ENCODE peak calls at places on chromosomes 2 and 18, in four cellular contexts. N, K, J and Y are unnamed samples.

GRCh38 chr2:131045286-131045924 is 47.9 kb downstream of the FAM168B start:
- DNase-seq in N (no peak), K (no peak), J (no peak), Y (no peak)

GRCh38 chr18:76390452-76391035 is 104.5 kb downstream of the ZNF516 start:
- DNase-seq in N (no peak), K (no peak), J (no peak), Y (no peak)

GRCh38 chr2:48207201-48207641 is 300.9 kb upstream of the FBXO11 start:
- DNase-seq in N (no peak), K (no peak), J (no peak), Y (no peak)

GRCh38 chr2:47190188-47190818 is 35.2 kb upstream of the STPG4 start:
- DNase-seq in N (no peak), K (no peak), J (no peak), Y (no peak)

GRCh38 chr18:76528477-76529432 is 33.7 kb upstream of the ZNF516 start:
- DNase-seq in N (peak), K (peak), J (no peak), Y (no peak)

GRCh38 chr2:71595549-71595948 is 142.2 kb downstream of the DYSF start:
- DNase-seq in N (no peak), K (no peak), J (no peak), Y (no peak)

GRCh38 chr2:41464395-41464794 is 583.4 kb upstream of the PKDCC start:
- DNase-seq in N (no peak), K (no peak), J (no peak), Y (no peak)

GRCh38 chr2:10452956-10453885 is 5.1 kb upstream of the ODC1 start:
- DNase-seq in N (no peak), K (no peak), J (no peak), Y (no peak)

GRCh38 chr2:227147023-227147422 is 17.0 kb downstream of the COL4A4 start:
- DNase-seq in N (no peak), K (no peak), J (no peak), Y (no peak)

GRCh38 chr2:204437815-204438766 is 107.2 kb upstream of the PARD3B start:
- DNase-seq in N (no peak), K (peak), J (no peak), Y (no peak)

GRCh38 chr2:10911291-10912075 is at the start of gene KCNF1:
- DNase-seq in N (no peak), K (peak), J (no peak), Y (peak)

GRCh38 chr2:186456941-186457340 is 29.1 kb upstream of the ZC3H15 start:
- DNase-seq in N (no peak), K (no peak), J (no peak), Y (no peak)

GRCh38 chr2:108323619-108324018 is 34.9 kb downstream of the SULT1C2 start:
- DNase-seq in N (no peak), K (no peak), J (no peak), Y (no peak)

GRCh38 chr18:24427484-24427883 is 1.0 kb downstream of the IMPACT start:
- DNase-seq in N (no peak), K (no peak), J (no peak), Y (peak)
- TF ChIP-seq ESRRA in N (no peak), K (no peak), J (no peak), Y (no peak)

GRCh38 chr18:36402765-36403396 is 105.4 kb downstream of the FHOD3 start:
- DNase-seq in N (no peak), K (no peak), J (no peak), Y (no peak)
- TF ChIP-seq CEBPB in N (no peak), K (no peak), J (no peak), Y (no peak)

GRCh38 chr2:166373951-166374350 is 1.8 kb downstream of the SCN9A start:
- DNase-seq in N (no peak), K (peak), J (peak), Y (peak)
- TF ChIP-seq ESRRA in N (no peak), K (no peak), J (no peak), Y (no peak)

GRCh38 chr2:217928324-217929293 is 74.2 kb downstream of the TNS1 start:
- DNase-seq in N (no peak), K (no peak), J (no peak), Y (no peak)
- TF ChIP-seq CEBPB in N (no peak), K (no peak), J (no peak), Y (no peak)

GRCh38 chr2:219251656-219252055 is 1.4 kb upstream of the TUBA4B start:
- DNase-seq in N (no peak), K (no peak), J (no peak), Y (no peak)

GRCh38 chr2:219247678-219248642 is 2.7 kb downstream of the STK16 start:
- DNase-seq in N (no peak), K (no peak), J (peak), Y (peak)

GRCh38 chr2:219248845-219249202 is 3.5 kb downstream of the STK16 start:
- DNase-seq in N (no peak), K (no peak), J (no peak), Y (no peak)

GRCh38 chr2:219250044-219250781 is 2.8 kb upstream of the TUBA4B start:
- DNase-seq in N (no peak), K (no peak), J (no peak), Y (no peak)

GRCh38 chr2:219249203-219249980 is 3.7 kb upstream of the TUBA4B start:
- DNase-seq in N (peak), K (peak), J (no peak), Y (peak)
- TF ChIP-seq ESRRA in N (no peak), K (no peak), J (no peak), Y (no peak)

GRCh38 chr2:169165791-169166190 is 96.4 kb downstream of the DHRS9 start:
- DNase-seq in N (no peak), K (no peak), J (no peak), Y (no peak)
- TF ChIP-seq CEBPB in N (no peak), K (no peak), J (no peak), Y (no peak)

GRCh38 chr2:157260403-157261198 is 3.1 kb downstream of the GALNT5 start:
- DNase-seq in N (no peak), K (no peak), J (no peak), Y (no peak)

GRCh38 chr2:157254041-157254440 is 3.5 kb upstream of the GALNT5 start:
- DNase-seq in N (no peak), K (no peak), J (no peak), Y (no peak)

GRCh38 chr2:157258520-157259326 is 1.2 kb downstream of the GALNT5 start:
- DNase-seq in N (no peak), K (no peak), J (peak), Y (no peak)

GRCh38 chr2:157257312-157258252 is at the start of gene GALNT5:
- DNase-seq in N (no peak), K (no peak), J (peak), Y (peak)

GRCh38 chr2:157256621-157257020 is 884 bp upstream of the GALNT5 start:
- DNase-seq in N (peak), K (no peak), J (no peak), Y (no peak)
- TF ChIP-seq ESRRA in N (no peak), K (no peak), J (no peak), Y (no peak)

GRCh38 chr18:33440384-33441043 is at the start of gene CCDC178:
- DNase-seq in N (no peak), K (no peak), J (peak), Y (no peak)
- TF ChIP-seq CEBPB in N (no peak), K (no peak), J (no peak), Y (no peak)